ENCODE peak calls at places on chromosome 18, in seven cellular contexts. H, M, Y, A, X, N and C are unnamed samples.

GRCh38 chr18:27184115-27185024 is 738 bp downstream of the CHST9 start:
- DNase-seq in X (no peak), N (no peak), H (peak; percentile 13), Y (no peak), A (no peak), M (no peak), C (no peak)

GRCh38 chr18:48328473-48329205 is 80.5 kb downstream of the ZBTB7C start:
- DNase-seq in N (no peak), Y (no peak), X (peak; percentile 57), H (no peak), A (peak; percentile 5), M (peak; percentile 11), C (no peak)

GRCh38 chr18:38256366-38256765 is 690.8 kb upstream of the CELF4 start:
- DNase-seq in X (no peak), A (no peak), Y (no peak), N (no peak), M (no peak), H (no peak), C (no peak)

GRCh38 chr18:35610089-35610488 is 28.5 kb downstream of the GALNT1 start:
- DNase-seq in H (no peak), Y (no peak), M (peak; percentile 18), A (no peak), X (no peak), N (no peak), C (no peak)

GRCh38 chr18:51867767-51868166 is 472.2 kb upstream of the DCC start:
- DNase-seq in X (peak; percentile 9), A (peak; percentile 57), Y (no peak), H (no peak), M (no peak), N (no peak), C (no peak)

GRCh38 chr18:61901334-61901986 is 8.7 kb upstream of the RNF152 start:
- DNase-seq in N (peak; percentile 49), Y (peak; percentile 46), A (peak; percentile 75), M (peak; percentile 59), X (peak; percentile 72), H (peak; percentile 60), C (no peak)

GRCh38 chr18:68735498-68736343 is 20.8 kb upstream of the TMX3 start:
- DNase-seq in N (no peak), M (peak; percentile 30), Y (peak; percentile 38), A (peak; percentile 79), H (no peak), X (peak; percentile 84), C (no peak)

GRCh38 chr18:79935925-79936324 is 15.5 kb downstream of the SLC66A2 start:
- DNase-seq in M (no peak), A (no peak), N (no peak), H (no peak), X (no peak), Y (no peak), C (no peak)

GRCh38 chr18:36187138-36187825 is at the start of gene MOCOS:
- DNase-seq in A (peak; percentile 87), M (peak; percentile 53), N (peak; percentile 55), X (peak; percentile 72), Y (no peak), H (peak; percentile 86), C (peak; percentile 15)

GRCh38 chr18:25830787-25831186 is 259.6 kb downstream of the SS18 start:
- DNase-seq in N (no peak), H (no peak), M (no peak), Y (no peak), X (peak; percentile 80), A (peak; percentile 66), C (no peak)

GRCh38 chr18:57214976-57215375 is 68.1 kb downstream of the BOD1L2 start:
- DNase-seq in H (no peak), X (no peak), M (no peak), N (no peak), Y (no peak), A (no peak), C (no peak)

GRCh38 chr18:25042641-25043051 is 309.3 kb downstream of the ZNF521 start:
- DNase-seq in H (no peak), A (no peak), M (no peak), Y (no peak), X (peak; percentile 5), N (no peak), C (no peak)

GRCh38 chr18:44747157-44747556 is 66.5 kb downstream of the SETBP1 start:
- DNase-seq in M (no peak), N (no peak), A (no peak), H (no peak), X (no peak), Y (no peak), C (no peak)

GRCh38 chr18:44742126-44742525 is 61.4 kb downstream of the SETBP1 start:
- DNase-seq in X (no peak), M (no peak), Y (no peak), A (no peak), N (no peak), H (no peak), C (no peak)

GRCh38 chr18:44743626-44744025 is 62.9 kb downstream of the SETBP1 start:
- DNase-seq in M (no peak), N (no peak), Y (no peak), X (no peak), H (no peak), A (no peak), C (no peak)

GRCh38 chr18:44742741-44743311 is 62.1 kb downstream of the SETBP1 start:
- DNase-seq in H (peak; percentile 40), M (peak; percentile 4), A (peak; percentile 50), N (no peak), Y (no peak), X (peak; percentile 52), C (no peak)

GRCh38 chr18:44744206-44745180 is 63.8 kb downstream of the SETBP1 start:
- DNase-seq in H (peak; percentile 65), N (no peak), X (no peak), A (no peak), Y (no peak), M (no peak), C (no peak)
- H3K4me3 ChIP-seq in H (no peak overlapping the region), N (no peak overlapping the region), X (no peak overlapping the region), A (no peak overlapping the region), Y (no peak overlapping the region), M (no peak overlapping the region), C (no peak overlapping the region)

GRCh38 chr18:9849407-9849961 is 36.3 kb upstream of the TXNDC2 start:
- DNase-seq in X (peak; percentile 50), H (no peak), M (no peak), A (no peak), N (no peak), Y (no peak), C (no peak)
- H3K4me1 ChIP-seq in X (peaks cover 5% of the 10 kb centered on the region), H (no peaks in the 10 kb centered on the region), M (no peaks in the 10 kb centered on the region), A (peaks cover 26% of the 10 kb centered on the region), N (no peaks in the 10 kb centered on the region), Y (peaks cover 4% of the 10 kb centered on the region), C (no peaks in the 10 kb centered on the region)

GRCh38 chr18:31171159-31171839 is 8.6 kb upstream of the DSC1 start:
- DNase-seq in A (no peak), X (no peak), Y (no peak), H (no peak), M (no peak), N (no peak), C (no peak)
- H3K4me3 ChIP-seq in A (no peak overlapping the region), X (no peak overlapping the region), Y (no peak overlapping the region), H (no peak overlapping the region), M (no peak overlapping the region), N (no peak overlapping the region), C (no peak overlapping the region)

GRCh38 chr18:76456823-76457222 is 38.2 kb downstream of the ZNF516 start:
- DNase-seq in H (no peak), Y (no peak), M (no peak), N (no peak), A (no peak), X (no peak), C (no peak)

GRCh38 chr18:76457475-76457874 is 37.6 kb downstream of the ZNF516 start:
- DNase-seq in X (no peak), A (no peak), Y (no peak), N (no peak), H (no peak), M (no peak), C (no peak)

GRCh38 chr18:76459312-76459686 is 35.7 kb downstream of the ZNF516 start:
- DNase-seq in H (no peak), M (no peak), A (no peak), Y (no peak), X (no peak), N (no peak), C (no peak)

GRCh38 chr18:76458522-76459311 is 36.3 kb downstream of the ZNF516 start:
- DNase-seq in N (no peak), M (no peak), A (no peak), X (no peak), H (no peak), Y (no peak), C (no peak)

GRCh38 chr18:76457957-76458356 is 37.1 kb downstream of the ZNF516 start:
- DNase-seq in H (no peak), A (no peak), M (no peak), Y (no peak), X (no peak), N (no peak), C (no peak)
- H3K4me1 ChIP-seq in H (peaks cover 13% of the 10 kb centered on the region), A (peaks cover 26% of the 10 kb centered on the region), M (peaks cover 33% of the 10 kb centered on the region), Y (peaks cover 22% of the 10 kb centered on the region), X (peaks cover 52% of the 10 kb centered on the region), N (no peaks in the 10 kb centered on the region), C (no peaks in the 10 kb centered on the region)

GRCh38 chr18:13137041-13137938 is 81.3 kb upstream of the LDLRAD4 start:
- DNase-seq in X (peak; percentile 47), N (peak; percentile 47), M (no peak), A (peak; percentile 63), H (no peak), Y (no peak), C (peak; percentile 6)
- H3K4me3 ChIP-seq in X (peak overlapping the region; percentile 26), N (peak overlapping the region; percentile 69), M (peak overlapping the region; percentile 58), A (peak overlapping the region; percentile 90), H (peak overlapping the region; percentile 51), Y (peak overlapping the region; percentile 34), C (peak overlapping the region; percentile 93)